ENCODE peak calls at places on chromosomes 13 and 19, in five cellular contexts. One of them, this sample, is unnamed.

GRCh38 chr19:54138777-54139256 is 1.3 kb downstream of the CNOT3 start:
- DNase-seq in stimulated activated CD4-positive, alpha-beta T cell treated with anti-CD3 and anti-CD28 coated beads, Interleukin-1b, Interleukin-23, amount 100 ng/mL, for 1 hour: no peak
- DNase-seq in central memory CD8-positive, alpha-beta T cell: no peak
- DNase-seq in GM23338: no peak
- DNase-seq in posterior cingulate gyrus: no peak
- DNase-seq in this sample: no peak

GRCh38 chr19:17931532-17932191 is 1.2 kb upstream of the CCDC124 start:
- DNase-seq in stimulated activated CD4-positive, alpha-beta T cell treated with anti-CD3 and anti-CD28 coated beads, Interleukin-1b, Interleukin-23, amount 100 ng/mL, for 1 hour: no peak
- DNase-seq in GM23338: peak
- DNase-seq in central memory CD8-positive, alpha-beta T cell: no peak
- DNase-seq in posterior cingulate gyrus: no peak
- DNase-seq in this sample: no peak

GRCh38 chr19:30070970-30071632 is 129.1 kb downstream of the URI1 start:
- DNase-seq in posterior cingulate gyrus: peak
- DNase-seq in stimulated activated CD4-positive, alpha-beta T cell treated with anti-CD3 and anti-CD28 coated beads, Interleukin-1b, Interleukin-23, amount 100 ng/mL, for 1 hour: no peak
- DNase-seq in central memory CD8-positive, alpha-beta T cell: no peak
- DNase-seq in GM23338: no peak
- DNase-seq in this sample: no peak

GRCh38 chr13:108828053-108828806 is 198.8 kb downstream of the MYO16 start:
- DNase-seq in central memory CD8-positive, alpha-beta T cell: no peak
- DNase-seq in posterior cingulate gyrus: no peak
- DNase-seq in stimulated activated CD4-positive, alpha-beta T cell treated with anti-CD3 and anti-CD28 coated beads, Interleukin-1b, Interleukin-23, amount 100 ng/mL, for 1 hour: no peak
- DNase-seq in GM23338: no peak
- DNase-seq in this sample: no peak

GRCh38 chr13:38202730-38203129 is 146.9 kb upstream of the UFM1 start:
- DNase-seq in posterior cingulate gyrus: no peak
- DNase-seq in stimulated activated CD4-positive, alpha-beta T cell treated with anti-CD3 and anti-CD28 coated beads, Interleukin-1b, Interleukin-23, amount 100 ng/mL, for 1 hour: no peak
- DNase-seq in central memory CD8-positive, alpha-beta T cell: no peak
- DNase-seq in GM23338: no peak
- DNase-seq in this sample: no peak

GRCh38 chr13:27961227-27962085 is 7.7 kb downstream of the CDX2 start:
- DNase-seq in central memory CD8-positive, alpha-beta T cell: no peak
- DNase-seq in stimulated activated CD4-positive, alpha-beta T cell treated with anti-CD3 and anti-CD28 coated beads, Interleukin-1b, Interleukin-23, amount 100 ng/mL, for 1 hour: no peak
- DNase-seq in posterior cingulate gyrus: no peak
- DNase-seq in GM23338: peak
- DNase-seq in this sample: no peak

GRCh38 chr19:409006-409514 is at the start of gene C2CD4C:
- DNase-seq in posterior cingulate gyrus: peak
- DNase-seq in stimulated activated CD4-positive, alpha-beta T cell treated with anti-CD3 and anti-CD28 coated beads, Interleukin-1b, Interleukin-23, amount 100 ng/mL, for 1 hour: no peak
- DNase-seq in central memory CD8-positive, alpha-beta T cell: no peak
- DNase-seq in GM23338: peak
- DNase-seq in this sample: no peak

GRCh38 chr13:36715841-36716240 is 42.0 kb downstream of the SERTM1 start:
- DNase-seq in stimulated activated CD4-positive, alpha-beta T cell treated with anti-CD3 and anti-CD28 coated beads, Interleukin-1b, Interleukin-23, amount 100 ng/mL, for 1 hour: no peak
- DNase-seq in central memory CD8-positive, alpha-beta T cell: no peak
- DNase-seq in GM23338: no peak
- DNase-seq in posterior cingulate gyrus: no peak
- DNase-seq in this sample: no peak

GRCh38 chr19:5972355-5972731 is 5.6 kb downstream of the RANBP3 start:
- DNase-seq in stimulated activated CD4-positive, alpha-beta T cell treated with anti-CD3 and anti-CD28 coated beads, Interleukin-1b, Interleukin-23, amount 100 ng/mL, for 1 hour: no peak
- DNase-seq in posterior cingulate gyrus: peak
- DNase-seq in central memory CD8-positive, alpha-beta T cell: no peak
- DNase-seq in GM23338: no peak
- DNase-seq in this sample: no peak

GRCh38 chr13:113565526-113566226 is 18.9 kb upstream of the TFDP1 start:
- DNase-seq in posterior cingulate gyrus: no peak
- DNase-seq in GM23338: no peak
- DNase-seq in stimulated activated CD4-positive, alpha-beta T cell treated with anti-CD3 and anti-CD28 coated beads, Interleukin-1b, Interleukin-23, amount 100 ng/mL, for 1 hour: no peak
- DNase-seq in central memory CD8-positive, alpha-beta T cell: no peak
- DNase-seq in this sample: no peak

GRCh38 chr19:15293751-15294505 is 38.4 kb downstream of the BRD4 start:
- DNase-seq in stimulated activated CD4-positive, alpha-beta T cell treated with anti-CD3 and anti-CD28 coated beads, Interleukin-1b, Interleukin-23, amount 100 ng/mL, for 1 hour: no peak
- DNase-seq in posterior cingulate gyrus: no peak
- DNase-seq in central memory CD8-positive, alpha-beta T cell: no peak
- DNase-seq in GM23338: peak
- DNase-seq in this sample: no peak